ENCODE peak calls at places on chromosomes 2 and 18, in nine cellular contexts. N, A, Q, X, W, D, K, M and I are unnamed samples.

GRCh38 chr2:51722311-51722710 is 690.4 kb upstream of the NRXN1 start:
- DNase-seq in N (no peak), A (no peak), Q (no peak), X (no peak), W (no peak), D (no peak), K (no peak), M (no peak), I (no peak)

GRCh38 chr18:7177131-7177744 is 53.7 kb upstream of the LRRC30 start:
- DNase-seq in N (peak; percentile 43), A (peak; percentile 75), Q (no peak), X (no peak), W (no peak), D (no peak), K (no peak), M (peak; percentile 49), I (peak; percentile 45)

GRCh38 chr2:119826370-119826961 is 66.7 kb downstream of the PTPN4 start:
- DNase-seq in N (no peak), A (no peak), Q (peak; percentile 37), X (no peak), W (peak; percentile 14), D (peak; percentile 72), K (peak; percentile 32), M (peak; percentile 11), I (peak; percentile 15)

GRCh38 chr2:64259301-64259700 is 115.1 kb upstream of the PELI1 start:
- DNase-seq in N (no peak), A (no peak), Q (no peak), X (no peak), W (no peak), D (no peak), K (no peak), M (no peak), I (no peak)

GRCh38 chr2:222706616-222707015 is 35.2 kb downstream of the MOGAT1 start:
- DNase-seq in N (no peak), A (no peak), Q (no peak), X (no peak), W (no peak), D (no peak), K (no peak), M (peak; percentile 51), I (no peak)

GRCh38 chr18:21456428-21457178 is 143.9 kb downstream of the ESCO1 start:
- DNase-seq in N (no peak), A (no peak), Q (no peak), X (no peak), W (no peak), D (no peak), K (no peak), M (no peak), I (no peak)

GRCh38 chr2:10919776-10920606 is 8.3 kb downstream of the KCNF1 start:
- DNase-seq in N (no peak), A (no peak), Q (no peak), X (no peak), W (no peak), D (peak; percentile 31), K (no peak), M (no peak), I (no peak)

GRCh38 chr2:22536131-22536530 is 848.8 kb upstream of the KLHL29 start:
- DNase-seq in N (no peak), A (no peak), Q (no peak), X (no peak), W (no peak), D (no peak), K (no peak), M (no peak), I (no peak)

GRCh38 chr2:71505086-71505769 is 51.9 kb downstream of the DYSF start:
- DNase-seq in N (no peak), A (no peak), Q (no peak), X (no peak), W (no peak), D (no peak), K (no peak), M (no peak), I (no peak)

GRCh38 chr2:235390108-235390815 is 103.6 kb upstream of the AGAP1 start:
- DNase-seq in N (no peak), A (no peak), Q (peak; percentile 4), X (no peak), W (peak; percentile 42), D (peak; percentile 73), K (peak; percentile 66), M (no peak), I (no peak)

GRCh38 chr18:59660976-59661743 is 36.1 kb downstream of the CCBE1 start:
- DNase-seq in N (peak; percentile 35), A (no peak), Q (no peak), X (no peak), W (no peak), D (no peak), K (no peak), M (no peak), I (no peak)

GRCh38 chr2:106847366-106847765 is 38.6 kb downstream of the ST6GAL2 start:
- DNase-seq in N (no peak), A (no peak), Q (no peak), X (no peak), W (no peak), D (no peak), K (no peak), M (no peak), I (no peak)

GRCh38 chr2:30368258-30368657 is 78.8 kb upstream of the LCLAT1 start:
- DNase-seq in N (no peak), A (peak; percentile 41), Q (no peak), X (no peak), W (no peak), D (no peak), K (no peak), M (no peak), I (no peak)

GRCh38 chr2:171248205-171248662 is 87.5 kb upstream of the TLK1 start:
- DNase-seq in N (no peak), A (no peak), Q (peak; percentile 14), X (no peak), W (no peak), D (peak; percentile 64), K (peak; percentile 70), M (no peak), I (no peak)

GRCh38 chr18:45617284-45617683 is 2.0 kb downstream of the SLC14A2 start:
- DNase-seq in N (no peak), A (peak; percentile 89), Q (no peak), X (no peak), W (no peak), D (no peak), K (no peak), M (no peak), I (no peak)

GRCh38 chr2:147373800-147374409 is 470.9 kb upstream of the ACVR2A start:
- DNase-seq in N (no peak), A (no peak), Q (no peak), X (no peak), W (no peak), D (no peak), K (no peak), M (no peak), I (no peak)

GRCh38 chr2:120765911-120766757 is 30.5 kb downstream of the GLI2 start:
- DNase-seq in N (peak; percentile 67), A (peak; percentile 78), Q (no peak), X (no peak), W (no peak), D (peak; percentile 39), K (no peak), M (no peak), I (no peak)

GRCh38 chr2:236569593-236569973 is at the start of gene ACKR3:
- DNase-seq in N (peak; percentile 54), A (peak; percentile 39), Q (peak; percentile 81), X (no peak), W (peak; percentile 89), D (peak; percentile 83), K (peak; percentile 86), M (peak; percentile 76), I (peak; percentile 56)

GRCh38 chr2:9230051-9230802 is 23.6 kb downstream of the ASAP2 start:
- DNase-seq in N (no peak), A (no peak), Q (no peak), X (no peak), W (no peak), D (peak; percentile 50), K (no peak), M (no peak), I (no peak)

GRCh38 chr2:236161531-236161930 is 6.7 kb downstream of the GBX2 start:
- DNase-seq in N (no peak), A (no peak), Q (no peak), X (no peak), W (no peak), D (no peak), K (no peak), M (no peak), I (no peak)

GRCh38 chr2:207330912-207331311 is 165.2 kb upstream of the KLF7 start:
- DNase-seq in N (no peak), A (peak; percentile 84), Q (no peak), X (no peak), W (no peak), D (peak; percentile 78), K (no peak), M (no peak), I (no peak)

GRCh38 chr2:241616168-241617125 is 20.5 kb downstream of the THAP4 start:
- DNase-seq in N (no peak), A (no peak), Q (no peak), X (no peak), W (no peak), D (no peak), K (no peak), M (no peak), I (no peak)

GRCh38 chr2:94996401-94997100 is 29.0 kb upstream of the MAL start:
- DNase-seq in N (no peak), A (no peak), Q (no peak), X (no peak), W (no peak), D (peak; percentile 22), K (no peak), M (no peak), I (no peak)

GRCh38 chr2:39838589-39838988 is 59.5 kb upstream of the THUMPD2 start:
- DNase-seq in N (no peak), A (no peak), Q (no peak), X (no peak), W (no peak), D (no peak), K (no peak), M (no peak), I (no peak)

GRCh38 chr2:96811916-96812315 is 4.2 kb upstream of the CNNM3 start:
- DNase-seq in N (no peak), A (no peak), Q (no peak), X (no peak), W (no peak), D (no peak), K (no peak), M (no peak), I (no peak)